ENCODE peak calls at places on chromosomes 11 and 22, in five cellular contexts. C is IMR-90, Y is T-helper 2 cell, I is GM23338, S is activated T-cell treated with anti-CD3 and anti-CD28 coated beads for 1 hour. P is an unnamed sample.

GRCh38 chr22:38850941-38851849 is 7.4 kb upstream of the NPTXR start:
- DNase-seq in I (no peak), S (no peak), C (peak), Y (no peak), P (no peak)

GRCh38 chr11:44379141-44380008 is 69.4 kb upstream of the ALX4 start:
- DNase-seq in I (no peak), S (no peak), C (no peak), Y (no peak), P (no peak)

GRCh38 chr22:27004434-27004833 is 347.0 kb downstream of the MIAT start:
- DNase-seq in I (peak), C (no peak), Y (no peak), S (no peak), P (no peak)

GRCh38 chr11:12164061-12165014 is 53.9 kb downstream of the MICAL2 start:
- DNase-seq in C (peak), Y (no peak), I (peak), S (no peak), P (no peak)

GRCh38 chr22:19514831-19515565 is 9.2 kb downstream of the CLDN5 start:
- DNase-seq in Y (no peak), C (peak), S (no peak), I (no peak), P (no peak)

GRCh38 chr11:132064987-132065620 is 694.7 kb downstream of the NTM start:
- DNase-seq in C (peak), I (no peak), S (no peak), Y (no peak), P (no peak)

GRCh38 chr22:37559901-37560681 is at the start of gene CDC42EP1:
- DNase-seq in Y (no peak), S (no peak), C (peak), I (peak), P (no peak)

GRCh38 chr22:30922151-30922611 is 46.4 kb downstream of the MORC2 start:
- DNase-seq in C (peak), I (peak), S (peak), Y (peak), P (peak)

GRCh38 chr11:44905131-44905866 is 45.4 kb downstream of the TP53I11 start:
- DNase-seq in S (no peak), I (no peak), C (peak), Y (no peak), P (no peak)

GRCh38 chr22:42673898-42674390 is 24.8 kb upstream of the CYB5R3 start:
- DNase-seq in I (peak), S (no peak), Y (no peak), C (no peak), P (no peak)

GRCh38 chr11:16890442-16890841 is 123.8 kb downstream of the PLEKHA7 start:
- DNase-seq in S (no peak), C (no peak), Y (no peak), I (no peak), P (no peak)

GRCh38 chr22:30921108-30921507 is 47.5 kb downstream of the MORC2 start:
- DNase-seq in C (no peak), Y (no peak), I (no peak), S (no peak), P (no peak)

GRCh38 chr11:17528181-17528691 is 16.0 kb downstream of the USH1C start:
- DNase-seq in S (peak), Y (no peak), I (peak), C (peak), P (no peak)

GRCh38 chr22:27784099-27784446 is 17.5 kb downstream of the MN1 start:
- DNase-seq in Y (no peak), C (no peak), I (no peak), S (no peak), P (no peak)

GRCh38 chr11:111372538-111372937 is 6.5 kb downstream of the POU2AF1 start:
- DNase-seq in C (no peak), Y (no peak), I (no peak), S (no peak), P (no peak)

GRCh38 chr11:1293619-1294015 is 15.8 kb downstream of the TOLLIP start:
- DNase-seq in Y (no peak), C (no peak), S (no peak), I (no peak), P (no peak)

GRCh38 chr11:105268404-105269062 is 129.0 kb upstream of the CARD18 start:
- DNase-seq in I (no peak), S (no peak), C (no peak), Y (no peak), P (no peak)

GRCh38 chr11:102495161-102496042 is 35.1 kb downstream of the MMP7 start:
- DNase-seq in S (peak), I (peak), Y (peak), C (peak), P (peak)

GRCh38 chr11:72584933-72585597 is 89.2 kb downstream of the PDE2A start:
- DNase-seq in C (no peak), Y (no peak), S (no peak), I (no peak), P (no peak)

GRCh38 chr22:28005513-28005912 is 86.5 kb upstream of the PITPNB start:
- DNase-seq in S (no peak), Y (no peak), I (no peak), C (no peak), P (no peak)

GRCh38 chr22:28341001-28341400 is 338.6 kb downstream of the TTC28 start:
- DNase-seq in I (no peak), Y (no peak), C (peak), S (no peak), P (no peak)

GRCh38 chr11:77122576-77123212 is 5.4 kb upstream of the MYO7A start:
- DNase-seq in S (no peak), C (no peak), Y (no peak), I (no peak), P (no peak)

GRCh38 chr22:26986884-26987283 is 329.5 kb downstream of the MIAT start:
- DNase-seq in Y (no peak), S (no peak), I (no peak), C (no peak), P (no peak)

GRCh38 chr22:36998620-36999351 is 20.5 kb downstream of the TST start:
- DNase-seq in S (no peak), I (peak), C (peak), Y (no peak), P (no peak)

GRCh38 chr11:117830674-117831351 is 6.3 kb upstream of the FXYD2 start:
- DNase-seq in I (no peak), Y (no peak), S (no peak), C (no peak), P (no peak)

GRCh38 chr22:24021304-24021703 is 10.2 kb downstream of the CABIN1 start:
- DNase-seq in S (no peak), I (no peak), Y (no peak), C (no peak), P (no peak)

GRCh38 chr11:104462346-104462745 is 298.4 kb upstream of the PDGFD start:
- DNase-seq in S (no peak), I (no peak), Y (no peak), C (peak), P (no peak)

GRCh38 chr11:68036717-68037239 is 2.0 kb upstream of the TCIRG1 start:
- DNase-seq in Y (no peak), C (no peak), I (no peak), S (no peak), P (no peak)

GRCh38 chr22:29203883-29204282 is 1.8 kb upstream of the EMID1 start:
- DNase-seq in S (no peak), Y (no peak), C (no peak), I (no peak), P (no peak)

GRCh38 chr11:45145421-45146071 is 893 bp upstream of the PRDM11 start:
- DNase-seq in S (no peak), I (peak), C (peak), Y (no peak), P (no peak)

GRCh38 chr11:67022341-67022933 is 497 bp upstream of the SYT12 start:
- DNase-seq in Y (no peak), I (no peak), S (no peak), C (peak), P (no peak)

GRCh38 chr11:110430267-110431211 is 791 bp downstream of the FDX1 start:
- DNase-seq in C (peak), Y (peak), I (peak), S (peak), P (peak)

GRCh38 chr11:120471131-120471530 is 40.4 kb upstream of the GRIK4 start:
- DNase-seq in Y (no peak), I (no peak), S (no peak), C (peak), P (no peak)

GRCh38 chr11:116558504-116559252 is 214.1 kb downstream of the BUD13 start:
- DNase-seq in I (no peak), S (no peak), Y (no peak), C (peak), P (no peak)

P was measured in naive thymus-derived CD8-positive, alpha-beta T cell.